ENCODE peak calls at places on chromosomes 16 and 17, in six cellular contexts. J, K, I, Y, V and X are unnamed samples. For H3K9me3, the result is how much of the 10 kb centered on the place peaks cover.

GRCh38 chr17:57350266-57350665 is 93.9 kb downstream of the MSI2 start:
- DNase-seq in J (no peak), K (peak), I (no peak), Y (no peak), V (no peak), X (no peak)

GRCh38 chr16:69567031-69567680 is 1.4 kb downstream of the NFAT5 start:
- DNase-seq in J (no peak), K (no peak), I (no peak), Y (no peak), V (peak), X (peak)

GRCh38 chr16:55828680-55829079 is 4.2 kb downstream of the CES1 start:
- DNase-seq in J (no peak), K (no peak), I (no peak), Y (no peak), V (no peak), X (no peak)

GRCh38 chr16:30472328-30472942 is at the start of gene ITGAL:
- DNase-seq in J (peak), K (peak), I (no peak), Y (peak), V (no peak), X (no peak)

GRCh38 chr17:43338886-43339516 is 59.8 kb upstream of the ARL4D start:
- DNase-seq in J (peak), K (peak), I (peak), Y (peak), V (peak), X (peak)

GRCh38 chr16:51773491-51773890 is 622.4 kb upstream of the SALL1 start:
- DNase-seq in J (no peak), K (no peak), I (no peak), Y (no peak), V (no peak), X (peak)

GRCh38 chr16:11460820-11461594 is 115.7 kb downstream of the RMI2 start:
- DNase-seq in J (no peak), K (no peak), I (no peak), Y (no peak), V (no peak), X (no peak)

GRCh38 chr17:82566129-82566995 is 46.8 kb downstream of the FOXK2 start:
- DNase-seq in J (no peak), K (peak), I (no peak), Y (no peak), V (no peak), X (no peak)

GRCh38 chr17:81253358-81254131 is 14.4 kb downstream of the NDUFAF8 start:
- DNase-seq in J (no peak), K (peak), I (peak), Y (peak), V (peak), X (no peak)

GRCh38 chr17:32819787-32820186 is 57.1 kb downstream of the MYO1D start:
- DNase-seq in J (no peak), K (no peak), I (no peak), Y (no peak), V (no peak), X (no peak)

GRCh38 chr17:73293031-73293430 is 18.8 kb downstream of the CDC42EP4 start:
- DNase-seq in J (no peak), K (no peak), I (no peak), Y (no peak), V (peak), X (peak)

GRCh38 chr17:49789278-49789578 is 747 bp downstream of the KAT7 start:
- DNase-seq in J (no peak), K (no peak), I (no peak), Y (no peak), V (no peak), X (no peak)

GRCh38 chr16:85774136-85774535 is 23.2 kb upstream of the C16orf74 start:
- DNase-seq in J (no peak), K (no peak), I (no peak), Y (no peak), V (no peak), X (no peak)

GRCh38 chr17:79476074-79476473 is 134.8 kb downstream of the RBFOX3 start:
- DNase-seq in J (no peak), K (no peak), I (no peak), Y (no peak), V (no peak), X (peak)

GRCh38 chr17:44398692-44399691 is 9.5 kb upstream of the ITGA2B start:
- DNase-seq in J (no peak), K (no peak), I (no peak), Y (no peak), V (no peak), X (no peak)

GRCh38 chr16:49581630-49582298 is 208.2 kb downstream of the C16orf78 start:
- DNase-seq in J (no peak), K (no peak), I (no peak), Y (no peak), V (no peak), X (no peak)

GRCh38 chr16:77585852-77586251 is 136.5 kb upstream of the NUDT7 start:
- DNase-seq in J (no peak), K (no peak), I (peak), Y (no peak), V (peak), X (no peak)

GRCh38 chr16:4521971-4522623 is 16.5 kb downstream of the CDIP1 start:
- DNase-seq in J (no peak), K (no peak), I (no peak), Y (no peak), V (no peak), X (peak)

GRCh38 chr17:61809816-61810392 is 53.4 kb downstream of the BRIP1 start:
- DNase-seq in J (no peak), K (no peak), I (peak), Y (no peak), V (peak), X (no peak)

GRCh38 chr16:25126820-25127232 is 15.3 kb downstream of the LCMT1 start:
- DNase-seq in J (no peak), K (peak), I (peak), Y (no peak), V (peak), X (no peak)

GRCh38 chr16:15972046-15972868 is 22.8 kb downstream of the ABCC1 start:
- DNase-seq in J (no peak), K (no peak), I (peak), Y (no peak), V (peak), X (no peak)
- H3K9me3 ChIP-seq in J (under half), K (under half), I (under half), Y (under half), V (under half), X (under half)

GRCh38 chr16:3413730-3414379 is 12.8 kb downstream of the ZNF174 start:
- DNase-seq in J (no peak), K (no peak), I (no peak), Y (no peak), V (no peak), X (no peak)
- H3K9me3 ChIP-seq in J (under half), K (under half), I (half or more), Y (under half), V (under half), X (under half)

GRCh38 chr16:35735403-35736251 is 2276.2 kb downstream of the TP53TG3F start:
- DNase-seq in J (no peak), K (no peak), I (no peak), Y (no peak), V (no peak), X (no peak)

GRCh38 chr16:35733971-35734702 is 2274.7 kb downstream of the TP53TG3F start:
- DNase-seq in J (no peak), K (no peak), I (no peak), Y (no peak), V (no peak), X (no peak)

GRCh38 chr16:35734728-35735402 is 2275.5 kb downstream of the TP53TG3F start:
- DNase-seq in J (no peak), K (no peak), I (no peak), Y (no peak), V (no peak), X (no peak)

GRCh38 chr16:35733278-35733965 is 2274.0 kb downstream of the TP53TG3F start:
- DNase-seq in J (no peak), K (no peak), I (no peak), Y (no peak), V (no peak), X (no peak)

DNA sequence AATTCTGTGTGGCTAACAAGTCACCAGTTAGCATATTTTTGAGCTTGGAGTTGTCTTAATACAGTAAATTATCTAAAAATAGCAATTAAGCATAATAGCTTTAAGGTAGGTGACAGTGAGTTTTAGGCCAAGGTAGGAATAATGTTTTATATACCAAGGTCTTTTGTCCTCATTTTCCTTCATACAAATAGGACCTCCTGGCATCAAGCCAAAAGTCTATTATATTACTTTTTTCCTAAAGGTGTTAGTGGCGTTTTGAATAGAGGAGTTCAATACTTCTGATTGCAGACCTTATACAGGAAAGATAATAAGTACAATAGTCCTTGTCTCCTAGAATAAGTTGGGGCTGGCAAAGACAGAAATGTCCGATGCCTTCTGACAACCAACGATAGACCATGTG is 2277.7 kb downstream of the TP53TG3F start:
- DNase-seq in J (no peak), K (no peak), I (no peak), Y (no peak), V (no peak), X (no peak)
- H3K9me3 ChIP-seq in J (under half), K (under half), I (under half), Y (under half), V (under half), X (half or more)

GRCh38 chr17:16989230-16989952 is 17.5 kb upstream of the TNFRSF13B start:
- DNase-seq in J (peak), K (peak), I (no peak), Y (no peak), V (no peak), X (peak)

GRCh38 chr17:16988749-16989229 is 16.9 kb upstream of the TNFRSF13B start:
- DNase-seq in J (peak), K (no peak), I (no peak), Y (no peak), V (no peak), X (no peak)

GRCh38 chr17:16991349-16992009 is 19.6 kb upstream of the TNFRSF13B start:
- DNase-seq in J (peak), K (peak), I (peak), Y (peak), V (peak), X (peak)

GRCh38 chr17:16987830-16988601 is 16.1 kb upstream of the TNFRSF13B start:
- DNase-seq in J (peak), K (peak), I (peak), Y (peak), V (peak), X (peak)

DNA sequence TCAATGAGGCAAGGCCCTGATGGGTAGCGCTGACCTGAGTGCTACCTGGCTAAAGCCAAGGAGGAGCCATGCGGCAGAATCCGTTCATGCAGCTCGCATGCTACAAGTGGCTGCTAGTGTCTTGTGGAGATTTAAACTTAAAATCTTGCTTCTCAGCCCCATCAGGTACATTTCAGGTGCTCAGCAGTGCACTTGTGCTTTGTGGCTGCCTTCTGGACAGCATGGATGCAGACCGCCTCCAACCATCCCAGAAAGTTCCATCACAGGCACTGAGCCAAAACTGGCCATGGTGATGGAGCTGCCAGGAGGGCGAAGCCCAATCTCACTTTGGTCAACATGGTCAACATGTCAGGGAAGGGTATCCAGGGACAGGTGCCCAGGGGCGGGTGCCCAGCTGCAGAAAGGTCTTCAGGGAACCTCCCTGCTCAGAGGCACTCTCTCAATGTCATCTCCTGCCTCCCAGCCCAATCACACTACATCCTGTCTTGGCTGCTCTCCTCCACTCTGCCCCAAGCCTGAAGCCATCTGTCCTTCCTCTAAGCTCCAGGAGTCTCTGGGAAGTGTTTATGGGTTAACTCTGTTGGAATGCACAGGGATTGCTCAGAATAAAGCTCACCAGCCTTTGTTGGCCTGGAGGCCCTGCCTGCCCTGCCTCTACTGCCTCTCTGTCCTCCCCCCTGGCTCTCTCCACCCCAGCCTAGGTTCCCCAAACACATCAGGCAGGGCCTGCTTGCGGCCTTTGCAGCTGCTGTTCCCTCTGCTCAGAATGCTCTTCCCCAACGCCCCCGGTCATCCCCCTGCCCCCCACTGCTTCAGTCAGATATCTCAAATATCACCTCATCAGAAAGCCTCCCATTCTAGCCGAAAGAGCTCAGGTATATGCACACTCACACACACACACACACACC is 18.3 kb upstream of the TNFRSF13B start:
- DNase-seq in J (peak), K (no peak), I (peak), Y (no peak), V (peak), X (peak)
- H3K9me3 ChIP-seq in J (under half), K (under half), I (under half), Y (under half), V (under half), X (under half)

GRCh38 chr17:40496170-40496569 is 5.3 kb downstream of the TNS4 start:
- DNase-seq in J (no peak), K (no peak), I (no peak), Y (no peak), V (no peak), X (no peak)
- H3K9me3 ChIP-seq in J (under half), K (under half), I (under half), Y (under half), V (under half), X (under half)

GRCh38 chr16:34743115-34743514 is 1283.7 kb downstream of the TP53TG3F start:
- DNase-seq in J (no peak), K (no peak), I (no peak), Y (no peak), V (no peak), X (no peak)
- H3K9me3 ChIP-seq in J (under half), K (under half), I (half or more), Y (under half), V (under half), X (half or more)